ENCODE peak calls at places on chromosomes 2 and 18, in six cellular contexts. E, B, V, T, Y and Q are unnamed samples.

GRCh38 chr2:125643128-125643527 is 1012.8 kb upstream of the GYPC start:
- DNase-seq in E (no peak), B (no peak), V (no peak), T (no peak), Y (no peak), Q (no peak)

GRCh38 chr2:176535480-176536113 is 266.4 kb downstream of the MTX2 start:
- DNase-seq in E (no peak), B (no peak), V (no peak), T (no peak), Y (no peak), Q (no peak)

GRCh38 chr2:136490100-136490499 is 275.2 kb upstream of the THSD7B start:
- DNase-seq in E (no peak), B (no peak), V (no peak), T (no peak), Y (no peak), Q (no peak)

GRCh38 chr2:229124126-229124525 is 147.0 kb downstream of the PID1 start:
- DNase-seq in E (no peak), B (no peak), V (no peak), T (no peak), Y (no peak), Q (no peak)

GRCh38 chr2:120722603-120723421 is 12.9 kb upstream of the GLI2 start:
- DNase-seq in E (peak), B (peak), V (peak), T (no peak), Y (no peak), Q (no peak)

GRCh38 chr2:55052087-55053061 is 2.1 kb upstream of the RTN4 start:
- DNase-seq in E (no peak), B (no peak), V (no peak), T (no peak), Y (no peak), Q (no peak)

GRCh38 chr18:4130734-4131719 is 324.1 kb downstream of the DLGAP1 start:
- DNase-seq in E (no peak), B (no peak), V (no peak), T (no peak), Y (no peak), Q (no peak)

GRCh38 chr2:162217596-162217995 is 25.6 kb downstream of the FAP start:
- DNase-seq in E (peak), B (peak), V (no peak), T (no peak), Y (no peak), Q (no peak)

GRCh38 chr2:239178954-239179353 is 221.9 kb downstream of the HDAC4 start:
- DNase-seq in E (no peak), B (no peak), V (no peak), T (no peak), Y (no peak), Q (no peak)

GRCh38 chr2:55999790-56000189 is 76.2 kb upstream of the EFEMP1 start:
- DNase-seq in E (no peak), B (peak), V (no peak), T (no peak), Y (no peak), Q (no peak)

GRCh38 chr2:232973336-232973735 is 39.7 kb downstream of the NGEF start:
- DNase-seq in E (no peak), B (no peak), V (no peak), T (peak), Y (no peak), Q (no peak)

GRCh38 chr18:58286793-58287625 is 243.0 kb downstream of the NEDD4L start:
- DNase-seq in E (no peak), B (no peak), V (no peak), T (no peak), Y (no peak), Q (no peak)

GRCh38 chr2:239760596-239760995 is 264.5 kb downstream of the NDUFA10 start:
- DNase-seq in E (no peak), B (no peak), V (no peak), T (no peak), Y (no peak), Q (no peak)

GRCh38 chr2:37582911-37583310 is 88.5 kb downstream of the CDC42EP3 start:
- DNase-seq in E (no peak), B (peak), V (no peak), T (no peak), Y (no peak), Q (no peak)

GRCh38 chr2:20051518-20052228 is at the start of gene LAPTM4A:
- DNase-seq in E (peak), B (peak), V (peak), T (peak), Y (peak), Q (peak)

GRCh38 chr2:47344890-47345583 is 57.9 kb upstream of the MSH2 start:
- DNase-seq in E (peak), B (peak), V (peak), T (peak), Y (no peak), Q (no peak)

GRCh38 chr18:22332590-22332989 is 85.1 kb downstream of the CTAGE1 start:
- DNase-seq in E (no peak), B (no peak), V (peak), T (no peak), Y (no peak), Q (no peak)
- TF ChIP-seq CTCF in E (peak), B (no peak), V (peak), T (no peak), Y (no peak), Q (no peak)

DNA sequence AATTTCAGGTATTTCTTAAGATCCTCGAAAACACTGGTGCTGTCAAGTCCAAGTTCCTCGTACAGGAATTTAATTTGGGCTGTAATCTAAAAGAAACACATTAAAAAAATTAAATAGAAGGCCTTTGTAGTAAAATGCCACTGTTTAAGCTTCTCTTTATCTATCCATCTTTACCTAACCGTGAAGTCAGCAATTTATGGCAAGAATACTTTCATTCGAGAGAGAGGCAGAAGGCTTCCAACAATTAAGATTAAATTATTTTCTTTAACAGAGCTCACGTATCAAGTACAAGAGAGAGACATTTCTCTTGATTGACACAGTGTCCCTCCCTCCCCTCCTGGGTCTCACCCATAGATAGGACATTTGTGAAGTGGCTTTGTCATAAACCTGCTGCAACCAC is 39.9 kb downstream of the PREPL start:
- DNase-seq in E (no peak), B (no peak), V (no peak), T (no peak), Y (no peak), Q (no peak)
- TF ChIP-seq CTCF in E (no peak), B (no peak), V (no peak), T (no peak), Y (no peak), Q (no peak)

DNA sequence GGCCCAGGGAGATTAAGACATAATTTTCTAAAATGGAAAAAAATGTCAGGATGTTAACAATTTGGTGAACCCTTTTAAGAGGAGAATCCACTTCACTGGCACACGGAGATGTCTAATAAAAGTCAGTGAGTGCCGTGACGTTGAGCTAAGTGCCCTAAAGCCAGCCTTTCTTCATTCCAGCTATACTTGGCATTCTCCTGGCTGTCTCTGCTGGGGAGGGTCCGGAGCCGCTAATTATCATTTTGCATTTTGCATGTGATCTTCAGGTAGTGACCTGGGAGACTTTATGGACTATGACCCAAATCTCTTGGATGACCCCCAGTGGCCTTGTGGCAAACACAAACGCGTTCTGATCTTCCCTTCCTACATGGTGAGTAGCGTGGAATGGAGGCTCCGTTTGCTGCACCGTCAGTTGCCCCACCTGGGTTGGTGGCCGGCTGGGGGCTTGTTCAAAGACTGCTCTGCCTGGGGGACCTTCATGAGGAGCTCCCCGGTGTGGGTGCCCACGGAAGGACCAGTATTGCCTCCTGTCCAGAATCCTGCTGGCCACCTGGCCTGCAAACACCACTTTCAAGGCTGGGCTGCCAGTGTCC is 101.7 kb downstream of the CABLES1 start:
- DNase-seq in E (no peak), B (no peak), V (no peak), T (no peak), Y (no peak), Q (no peak)
- TF ChIP-seq CTCF in E (no peak), B (no peak), V (no peak), T (no peak), Y (no peak), Q (no peak)

DNA sequence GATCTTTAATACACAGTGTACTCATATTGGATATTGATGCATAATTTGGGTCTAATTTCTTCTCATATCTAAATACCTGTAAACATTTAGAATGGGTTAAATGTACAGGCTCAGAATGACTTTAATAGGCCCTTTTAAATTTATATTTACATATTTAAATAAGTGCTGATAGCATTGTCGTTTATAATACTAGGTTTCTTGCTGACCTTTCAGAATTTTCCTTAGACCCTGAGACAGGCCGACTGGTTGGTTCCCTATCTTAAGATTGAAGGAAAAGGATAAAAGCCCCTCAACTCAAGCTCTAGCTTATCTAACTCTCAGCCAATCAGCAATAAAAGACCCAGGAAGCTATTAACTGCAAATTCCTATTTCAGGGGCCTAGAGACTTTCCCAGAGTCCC is 67.8 kb upstream of the HNMT start:
- DNase-seq in E (no peak), B (no peak), V (no peak), T (no peak), Y (no peak), Q (no peak)
- TF ChIP-seq CTCF in E (no peak), B (no peak), V (no peak), T (no peak), Y (no peak), Q (no peak)

GRCh38 chr2:153819501-153819900 is 52.2 kb upstream of the GALNT13 start:
- DNase-seq in E (no peak), B (no peak), V (peak), T (no peak), Y (no peak), Q (no peak)
- TF ChIP-seq CTCF in E (no peak), B (no peak), V (peak), T (no peak), Y (no peak), Q (no peak)

DNA sequence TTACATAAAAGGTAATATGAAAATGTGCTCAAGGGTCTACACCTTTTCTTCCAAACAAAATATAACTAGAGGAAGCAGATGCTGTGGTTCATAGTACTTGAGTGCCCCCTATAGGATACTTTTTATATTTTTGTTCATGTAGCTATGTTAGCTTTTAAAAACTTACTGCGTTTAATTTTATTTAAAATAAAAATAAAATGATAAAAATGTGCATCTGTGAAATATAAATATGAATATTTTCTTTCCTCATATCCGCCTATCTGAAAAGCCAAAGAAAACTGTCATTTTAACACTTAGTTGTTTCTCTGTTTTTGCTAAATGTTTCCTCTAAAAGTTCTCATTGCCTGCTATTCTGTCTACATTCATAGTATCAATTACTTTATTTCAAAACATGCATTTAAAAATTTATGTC is 9.6 kb upstream of the LRP1B start:
- DNase-seq in E (peak), B (peak), V (peak), T (no peak), Y (no peak), Q (no peak)
- TF ChIP-seq CTCF in E (peak), B (peak), V (peak), T (peak), Y (no peak), Q (no peak)